ENCODE peak calls at places on chromosome 16, in five cellular contexts. O is left ventricle myocardium inferior; M is CD4-positive, CD25-positive, alpha-beta regulatory T cell; H is aorta; A is CD8-positive, alpha-beta T cell. S is an unnamed sample. For H3K36me3 and H3K9me3, the result is how much of the 10 kb centered on the place peaks cover.

GRCh38 chr16:55271945-55272513 is 52.0 kb upstream of the IRX6 start:
- DNase-seq in O (no peak), M (no peak), H (no peak), A (no peak), S (peak)

GRCh38 chr16:26777821-26778220 is 288.9 kb upstream of the C16orf82 start:
- DNase-seq in O (no peak), M (no peak), H (no peak), A (no peak), S (no peak)

GRCh38 chr16:19601083-19601976 is 45.8 kb downstream of the VPS35L start:
- DNase-seq in O (no peak), M (peak), H (no peak), A (peak), S (no peak)

GRCh38 chr16:8675183-8676159 is 1.1 kb downstream of the ABAT start:
- DNase-seq in O (no peak), M (peak), H (no peak), A (peak), S (peak)

GRCh38 chr16:31187808-31188189 is 7.9 kb downstream of the FUS start:
- DNase-seq in O (no peak), M (no peak), H (peak), A (no peak), S (no peak)

GRCh38 chr16:30376508-30376907 is 1.9 kb downstream of the MYL11 start:
- DNase-seq in O (no peak), M (no peak), H (no peak), A (no peak), S (no peak)

GRCh38 chr16:84816023-84816422 is 3.8 kb upstream of the CRISPLD2 start:
- DNase-seq in O (no peak), M (no peak), H (no peak), A (no peak), S (no peak)

GRCh38 chr16:53281280-53281679 is 153.0 kb upstream of the RBL2 start:
- DNase-seq in O (no peak), M (no peak), H (no peak), A (no peak), S (no peak)

GRCh38 chr16:56700195-56700594 is 17.9 kb downstream of the MT1X start:
- DNase-seq in O (no peak), M (no peak), H (no peak), A (no peak), S (no peak)

GRCh38 chr16:81646561-81646960 is 132.5 kb upstream of the PLCG2 start:
- DNase-seq in O (no peak), M (no peak), H (no peak), A (no peak), S (no peak)

GRCh38 chr16:78566397-78567073 is 467.1 kb downstream of the WWOX start:
- DNase-seq in O (no peak), M (no peak), H (no peak), A (no peak), S (no peak)

GRCh38 chr16:23181506-23181905 is 1.0 kb upstream of the SCNN1G start:
- DNase-seq in O (no peak), M (no peak), H (no peak), A (no peak), S (no peak)

GRCh38 chr16:31118223-31119155 is 1.0 kb downstream of the KAT8 start:
- DNase-seq in O (no peak), M (no peak), H (no peak), A (no peak), S (no peak)

GRCh38 chr16:81752876-81753227 is 26.2 kb upstream of the PLCG2 start:
- DNase-seq in O (no peak), M (no peak), H (no peak), A (no peak), S (no peak)

GRCh38 chr16:79698341-79698753 is 97.8 kb upstream of the MAF start:
- DNase-seq in O (peak), M (no peak), H (no peak), A (no peak), S (peak)

GRCh38 chr16:48246066-48246465 is 1.3 kb downstream of the ABCC11 start:
- DNase-seq in O (no peak), M (no peak), H (no peak), A (no peak), S (no peak)

GRCh38 chr16:70685938-70686375 is at the start of gene MTSS2:
- DNase-seq in O (peak), M (no peak), H (peak), A (peak), S (peak)

GRCh38 chr16:55351936-55352335 is 27.9 kb downstream of the IRX6 start:
- DNase-seq in O (no peak), M (no peak), H (no peak), A (no peak), S (no peak)

GRCh38 chr16:15493416-15494181 is 59.2 kb downstream of the BMERB1 start:
- DNase-seq in O (no peak), M (no peak), H (no peak), A (no peak), S (no peak)

GRCh38 chr16:10571354-10571753 is 9.0 kb downstream of the EMP2 start:
- DNase-seq in O (no peak), M (no peak), H (no peak), A (no peak), S (no peak)

GRCh38 chr16:48583075-48584065 is 26.6 kb downstream of the N4BP1 start:
- DNase-seq in O (no peak), M (no peak), H (no peak), A (no peak), S (no peak)

GRCh38 chr16:64455275-64455674 is 666.6 kb downstream of the CDH11 start:
- DNase-seq in O (no peak), M (no peak), H (no peak), A (no peak), S (no peak)

GRCh38 chr16:17784073-17784472 is 313.3 kb upstream of the XYLT1 start:
- DNase-seq in O (no peak), M (no peak), H (no peak), A (no peak), S (no peak)

GRCh38 chr16:3541527-3542152 is 35.6 kb downstream of the NLRC3 start:
- DNase-seq in O (no peak), M (no peak), H (no peak), A (no peak), S (no peak)

GRCh38 chr16:85403693-85404092 is 209.4 kb upstream of the GSE1 start:
- DNase-seq in O (no peak), M (no peak), H (no peak), A (no peak), S (no peak)

GRCh38 chr16:31568577-31569359 is 41.1 kb downstream of the AHSP start:
- DNase-seq in O (peak), M (no peak), H (no peak), A (no peak), S (peak)

GRCh38 chr16:20763461-20764232 is at the start of gene ACSM3:
- DNase-seq in O (no peak), M (peak), H (no peak), A (peak), S (no peak)

GRCh38 chr16:85663891-85664321 is 24.8 kb downstream of the GINS2 start:
- DNase-seq in O (peak), M (no peak), H (no peak), A (no peak), S (no peak)

GRCh38 chr16:15976929-15977637 is 27.7 kb downstream of the ABCC1 start:
- DNase-seq in O (no peak), M (no peak), H (peak), A (no peak), S (no peak)

GRCh38 chr16:85902366-85903155 is 3.6 kb downstream of the IRF8 start:
- DNase-seq in O (no peak), M (peak), H (peak), A (peak), S (no peak)

GRCh38 chr16:22092143-22092933 is at the start of gene VWA3A:
- DNase-seq in O (no peak), M (no peak), H (no peak), A (no peak), S (no peak)

GRCh38 chr16:59274141-59274540 is 540.0 kb upstream of the GOT2 start:
- DNase-seq in O (no peak), M (no peak), H (no peak), A (no peak), S (no peak)

GRCh38 chr16:11034005-11034404 is 89.6 kb downstream of the CLEC16A start:
- DNase-seq in O (no peak), M (no peak), H (no peak), A (no peak), S (no peak)

GRCh38 chr16:714558-715447 is at the start of gene METRN:
- DNase-seq in O (peak), M (peak), H (peak), A (peak), S (peak)

GRCh38 chr16:57263585-57264351 is 18.7 kb downstream of the ARL2BP start:
- DNase-seq in O (no peak), M (no peak), H (peak), A (no peak), S (no peak)

GRCh38 chr16:27239906-27240655 is 28.5 kb downstream of the NSMCE1 start:
- DNase-seq in O (no peak), M (no peak), H (no peak), A (no peak), S (no peak)

GRCh38 chr16:55949518-55949917 is 74.3 kb upstream of the CES5A start:
- DNase-seq in O (no peak), M (no peak), H (no peak), A (no peak), S (no peak)

GRCh38 chr16:87210949-87211348 is 106.2 kb downstream of the C16orf95 start:
- DNase-seq in O (no peak), M (no peak), H (no peak), A (no peak), S (no peak)

DNA sequence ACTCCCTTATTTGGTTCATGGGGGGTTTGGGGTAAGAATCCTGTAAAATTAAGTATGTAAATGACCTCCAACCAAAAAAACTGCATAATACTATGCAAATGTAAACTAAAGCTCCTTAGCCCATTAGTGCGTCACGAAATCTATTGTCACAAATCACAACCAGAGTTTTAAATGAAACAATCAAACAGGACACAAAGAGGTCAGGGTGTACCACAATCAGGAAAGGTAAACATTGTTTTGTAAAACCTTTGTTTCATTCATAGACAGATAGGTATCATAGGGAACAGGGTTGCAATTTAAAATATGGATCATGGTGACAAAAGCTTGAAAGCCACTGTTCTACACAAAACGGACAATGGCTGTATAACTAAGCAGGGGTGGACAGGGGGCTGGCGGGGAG is 61.0 kb downstream of the ARHGAP17 start:
- DNase-seq in O (no peak), M (no peak), H (no peak), A (no peak), S (no peak)
- H3K36me3 ChIP-seq in O (half or more), M (half or more), H (under half), A (under half), S (under half)

GRCh38 chr16:2216330-2216729 is 1.7 kb upstream of the PGP start:
- DNase-seq in O (no peak), M (no peak), H (no peak), A (no peak), S (no peak)
- H3K4me3 ChIP-seq in O (no peak), M (no peak), H (no peak), A (no peak), S (no peak)

GRCh38 chr16:88285514-88285822 is 97.3 kb upstream of the ZNF469 start:
- DNase-seq in O (no peak), M (no peak), H (no peak), A (no peak), S (no peak)

GRCh38 chr16:88282221-88283041 is 100.3 kb upstream of the ZNF469 start:
- DNase-seq in O (peak), M (no peak), H (no peak), A (no peak), S (no peak)

GRCh38 chr16:88284101-88284500 is 98.7 kb upstream of the ZNF469 start:
- DNase-seq in O (peak), M (no peak), H (no peak), A (no peak), S (no peak)

GRCh38 chr16:88284626-88285513 is 97.9 kb upstream of the ZNF469 start:
- DNase-seq in O (no peak), M (no peak), H (peak), A (no peak), S (no peak)

DNA sequence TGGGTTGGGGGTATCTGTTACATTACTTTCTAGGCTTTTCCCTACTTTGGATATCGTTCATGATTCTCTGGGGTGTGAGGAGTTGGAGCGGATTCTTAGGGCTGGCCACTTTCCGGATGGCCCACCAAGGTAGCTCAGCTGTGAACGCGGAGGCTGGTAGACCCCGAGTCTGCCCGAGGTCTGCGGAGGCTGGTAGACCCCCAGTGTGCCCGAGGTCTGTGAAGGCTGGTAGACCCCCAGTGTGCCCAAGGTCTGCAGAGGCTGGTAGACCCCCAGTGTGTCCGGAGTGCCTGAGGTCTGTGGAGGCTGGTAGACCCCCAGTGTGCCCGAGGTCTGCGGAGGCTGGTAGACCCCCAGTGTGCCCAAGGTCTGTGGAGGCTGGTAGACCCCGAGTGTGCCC is 99.2 kb upstream of the ZNF469 start:
- DNase-seq in O (peak), M (no peak), H (no peak), A (no peak), S (no peak)
- H3K9me3 ChIP-seq in O (under half), M (under half), H (under half), A (under half), S (under half)

DNA sequence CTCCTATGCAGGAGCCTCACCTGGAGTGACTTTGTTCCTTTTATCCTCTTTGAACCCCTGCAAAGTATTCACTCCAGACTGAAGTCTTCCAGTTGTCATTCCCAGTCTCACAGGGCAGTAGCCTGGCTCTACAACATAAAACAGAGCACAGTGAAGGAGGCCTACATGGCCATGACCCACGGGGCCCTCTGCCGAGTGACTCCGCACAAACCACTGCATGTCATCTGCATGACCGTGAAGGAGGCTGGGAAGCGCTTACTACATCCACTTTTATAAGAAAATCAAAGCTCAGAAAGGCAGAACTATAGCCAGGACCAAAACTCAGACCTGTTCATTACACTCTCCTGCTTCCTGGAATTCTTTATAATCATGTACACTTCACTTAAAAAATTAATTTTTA is 42.5 kb downstream of the BRD7 start:
- DNase-seq in O (no peak), M (no peak), H (no peak), A (no peak), S (no peak)
- H3K36me3 ChIP-seq in O (half or more), M (half or more), H (under half), A (under half), S (under half)

GRCh38 chr16:66751992-66752322 is 548 bp upstream of the DYNC1LI2 start:
- DNase-seq in O (no peak), M (no peak), H (no peak), A (no peak), S (no peak)

GRCh38 chr16:66752958-66753357 is 1.5 kb upstream of the DYNC1LI2 start:
- DNase-seq in O (no peak), M (no peak), H (no peak), A (no peak), S (no peak)

GRCh38 chr16:66751135-66751991 is at the start of gene DYNC1LI2:
- DNase-seq in O (peak), M (peak), H (peak), A (peak), S (peak)

GRCh38 chr16:66754211-66754610 is 2.8 kb upstream of the DYNC1LI2 start:
- DNase-seq in O (no peak), M (no peak), H (no peak), A (no peak), S (no peak)

GRCh38 chr16:66752379-66752778 is 970 bp upstream of the DYNC1LI2 start:
- DNase-seq in O (no peak), M (no peak), H (no peak), A (no peak), S (no peak)
- H3K4me3 ChIP-seq in O (peak), M (no peak), H (peak), A (peak), S (no peak)

GRCh38 chr16:35201151-35201550 is 1741.7 kb downstream of the TP53TG3F start:
- DNase-seq in O (no peak), M (no peak), H (no peak), A (no peak), S (no peak)

GRCh38 chr16:35197656-35198055 is 1738.2 kb downstream of the TP53TG3F start:
- DNase-seq in O (no peak), M (no peak), H (no peak), A (no peak), S (no peak)

GRCh38 chr16:35196313-35196712 is 1736.9 kb downstream of the TP53TG3F start:
- DNase-seq in O (no peak), M (no peak), H (no peak), A (no peak), S (no peak)

GRCh38 chr16:35200662-35201061 is 1741.2 kb downstream of the TP53TG3F start:
- DNase-seq in O (no peak), M (no peak), H (no peak), A (no peak), S (no peak)

GRCh38 chr16:35198223-35199199 is 1739.1 kb downstream of the TP53TG3F start:
- DNase-seq in O (no peak), M (no peak), H (no peak), A (no peak), S (no peak)
- H3K9me3 ChIP-seq in O (under half), M (under half), H (under half), A (under half), S (under half)

S was measured in heart right ventricle.